ENCODE peak calls at places on chromosomes 11 and 22, in five cellular contexts. One of them, this sample, is unnamed.

GRCh38 chr11:20337526-20338154 is 25.9 kb upstream of the HTATIP2 start:
- DNase-seq in osteoblast: peak; percentile 73
- DNase-seq in stomach: no peak
- DNase-seq in tibial artery: no peak
- DNase-seq in GM12865: peak; percentile 36
- DNase-seq in this sample: peak; percentile 11

GRCh38 chr11:74206746-74207145 is 35.7 kb downstream of the PPME1 start:
- DNase-seq in stomach: no peak
- DNase-seq in osteoblast: no peak
- DNase-seq in tibial artery: no peak
- DNase-seq in GM12865: no peak
- DNase-seq in this sample: no peak

GRCh38 chr11:214083-214482 is 6.6 kb downstream of the RIC8A start:
- DNase-seq in stomach: peak; percentile 16
- DNase-seq in osteoblast: no peak
- DNase-seq in tibial artery: no peak
- DNase-seq in GM12865: no peak
- DNase-seq in this sample: no peak

GRCh38 chr22:35308480-35308945 is 8.8 kb downstream of the TOM1 start:
- DNase-seq in tibial artery: no peak
- DNase-seq in osteoblast: peak; percentile 67
- DNase-seq in stomach: no peak
- DNase-seq in GM12865: peak; percentile 91
- DNase-seq in this sample: no peak

GRCh38 chr22:17475318-17476212 is 87.7 kb upstream of the SLC25A18 start:
- DNase-seq in tibial artery: no peak
- DNase-seq in osteoblast: no peak
- DNase-seq in GM12865: no peak
- DNase-seq in stomach: no peak
- DNase-seq in this sample: no peak

GRCh38 chr22:35467788-35468187 is 67.8 kb downstream of the MCM5 start:
- DNase-seq in osteoblast: peak; percentile 78
- DNase-seq in GM12865: no peak
- DNase-seq in tibial artery: peak; percentile 74
- DNase-seq in stomach: peak; percentile 85
- DNase-seq in this sample: peak; percentile 55

GRCh38 chr11:28346209-28346608 is 238.0 kb downstream of the METTL15 start:
- DNase-seq in GM12865: no peak
- DNase-seq in osteoblast: no peak
- DNase-seq in stomach: no peak
- DNase-seq in tibial artery: no peak
- DNase-seq in this sample: no peak

GRCh38 chr22:39721456-39722325 is 151.1 kb downstream of the CACNA1I start:
- DNase-seq in osteoblast: peak; percentile 74
- DNase-seq in GM12865: no peak
- DNase-seq in tibial artery: no peak
- DNase-seq in stomach: peak; percentile 17
- DNase-seq in this sample: no peak

GRCh38 chr11:44939673-44940072 is 11.0 kb downstream of the TP53I11 start:
- DNase-seq in osteoblast: peak; percentile 89
- DNase-seq in GM12865: no peak
- DNase-seq in stomach: no peak
- DNase-seq in tibial artery: peak; percentile 41
- DNase-seq in this sample: peak; percentile 26

DNA sequence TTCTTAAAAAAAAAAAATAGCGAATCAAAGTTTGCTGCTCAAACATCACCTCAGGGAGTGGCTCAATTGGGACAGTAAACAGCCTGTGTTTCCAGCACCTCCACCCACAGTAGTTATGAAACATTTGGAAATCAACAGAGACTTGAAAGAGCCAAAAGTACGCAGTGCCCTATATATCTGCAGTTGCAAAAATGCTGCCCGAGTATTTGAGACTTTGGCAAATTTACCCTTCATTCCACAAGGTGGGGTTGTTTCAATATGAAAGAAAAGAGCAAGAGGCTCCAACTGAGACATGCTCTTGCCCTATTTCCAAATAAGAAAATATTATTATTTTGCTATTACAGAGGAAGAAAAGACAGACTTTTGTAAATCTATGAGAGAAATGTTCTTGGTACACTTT is 851.1 kb upstream of the RAG2 start:
- DNase-seq in stomach: no peak
- DNase-seq in GM12865: peak; percentile 28
- DNase-seq in osteoblast: no peak
- DNase-seq in tibial artery: no peak
- DNase-seq in this sample: no peak
- TF ChIP-seq CTCF in stomach: no peak
- TF ChIP-seq CTCF in GM12865: peak; percentile 29
- TF ChIP-seq CTCF in osteoblast: peak; percentile 42
- TF ChIP-seq CTCF in tibial artery: no peak
- TF ChIP-seq CTCF in this sample: peak; percentile 23

GRCh38 chr11:85182437-85183109 is 444.6 kb downstream of the DLG2 start:
- DNase-seq in osteoblast: no peak
- DNase-seq in stomach: no peak
- DNase-seq in GM12865: peak; percentile 44
- DNase-seq in tibial artery: no peak
- DNase-seq in this sample: no peak

DNA sequence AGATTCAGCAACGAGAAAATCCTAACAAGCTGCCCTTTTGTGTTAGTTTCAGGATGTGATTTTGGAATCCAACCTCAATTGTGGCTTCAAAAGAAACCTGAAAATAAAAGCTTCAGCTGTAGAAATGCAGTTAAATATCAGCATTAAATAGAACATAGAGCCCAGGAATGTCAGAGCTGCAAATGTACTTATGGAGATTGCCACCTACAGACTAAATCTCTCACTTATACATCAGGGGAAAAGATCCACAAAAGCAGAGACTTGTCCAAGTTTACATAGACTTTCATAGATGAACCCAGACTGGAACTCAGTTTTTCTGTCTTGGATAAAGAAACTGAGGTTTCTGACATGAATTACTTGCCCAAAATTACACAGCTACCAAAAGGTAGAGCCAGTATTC is 446.6 kb downstream of the DLG2 start:
- DNase-seq in GM12865: no peak
- DNase-seq in stomach: no peak
- DNase-seq in tibial artery: no peak
- DNase-seq in osteoblast: no peak
- DNase-seq in this sample: no peak
- TF ChIP-seq CTCF in GM12865: no peak
- TF ChIP-seq CTCF in stomach: no peak
- TF ChIP-seq CTCF in tibial artery: no peak
- TF ChIP-seq CTCF in osteoblast: no peak
- TF ChIP-seq CTCF in this sample: no peak

GRCh38 chr11:58068640-58069039 is 37.9 kb downstream of the OR6Q1 start:
- DNase-seq in GM12865: no peak
- DNase-seq in osteoblast: no peak
- DNase-seq in tibial artery: no peak
- DNase-seq in stomach: no peak
- DNase-seq in this sample: no peak
- TF ChIP-seq CTCF in GM12865: no peak
- TF ChIP-seq CTCF in osteoblast: no peak
- TF ChIP-seq CTCF in tibial artery: no peak
- TF ChIP-seq CTCF in stomach: no peak
- TF ChIP-seq CTCF in this sample: no peak

DNA sequence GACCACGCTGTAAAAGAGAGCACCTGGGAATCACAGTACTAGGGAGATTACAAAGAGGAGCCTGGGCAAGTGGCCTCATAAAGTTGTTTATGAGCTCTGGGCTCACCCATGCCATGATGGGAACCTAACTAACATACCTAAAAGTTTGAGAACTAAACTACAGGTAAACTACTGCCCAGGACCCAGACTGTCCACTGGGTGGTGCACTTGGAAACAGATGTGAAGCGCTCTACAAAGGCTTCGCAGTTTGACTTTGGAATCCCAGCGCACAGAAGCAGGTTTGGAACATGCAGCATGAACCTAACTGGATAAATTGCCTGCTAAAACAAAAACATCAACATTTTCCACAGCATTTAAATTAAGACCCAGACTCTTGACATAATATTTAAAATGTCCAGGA is 418.6 kb downstream of the FAM181B start:
- DNase-seq in osteoblast: no peak
- DNase-seq in GM12865: peak; percentile 42
- DNase-seq in tibial artery: no peak
- DNase-seq in stomach: no peak
- DNase-seq in this sample: peak; percentile 12
- TF ChIP-seq CTCF in osteoblast: no peak
- TF ChIP-seq CTCF in GM12865: peak; percentile 58
- TF ChIP-seq CTCF in tibial artery: no peak
- TF ChIP-seq CTCF in stomach: no peak
- TF ChIP-seq CTCF in this sample: no peak

GRCh38 chr11:65554842-65555395 is 3.2 kb downstream of the LTBP3 start:
- DNase-seq in tibial artery: no peak
- DNase-seq in osteoblast: no peak
- DNase-seq in GM12865: no peak
- DNase-seq in stomach: no peak
- DNase-seq in this sample: no peak

GRCh38 chr11:65553301-65554001 is 4.7 kb downstream of the LTBP3 start:
- DNase-seq in osteoblast: no peak
- DNase-seq in GM12865: peak; percentile 50
- DNase-seq in stomach: no peak
- DNase-seq in tibial artery: no peak
- DNase-seq in this sample: no peak

GRCh38 chr11:65551572-65552398 is 6.4 kb downstream of the LTBP3 start:
- DNase-seq in tibial artery: no peak
- DNase-seq in osteoblast: peak; percentile 88
- DNase-seq in GM12865: peak; percentile 84
- DNase-seq in stomach: peak; percentile 81
- DNase-seq in this sample: no peak

GRCh38 chr11:65554057-65554818 is 3.9 kb downstream of the LTBP3 start:
- DNase-seq in osteoblast: no peak
- DNase-seq in stomach: no peak
- DNase-seq in GM12865: no peak
- DNase-seq in tibial artery: no peak
- DNase-seq in this sample: no peak

DNA sequence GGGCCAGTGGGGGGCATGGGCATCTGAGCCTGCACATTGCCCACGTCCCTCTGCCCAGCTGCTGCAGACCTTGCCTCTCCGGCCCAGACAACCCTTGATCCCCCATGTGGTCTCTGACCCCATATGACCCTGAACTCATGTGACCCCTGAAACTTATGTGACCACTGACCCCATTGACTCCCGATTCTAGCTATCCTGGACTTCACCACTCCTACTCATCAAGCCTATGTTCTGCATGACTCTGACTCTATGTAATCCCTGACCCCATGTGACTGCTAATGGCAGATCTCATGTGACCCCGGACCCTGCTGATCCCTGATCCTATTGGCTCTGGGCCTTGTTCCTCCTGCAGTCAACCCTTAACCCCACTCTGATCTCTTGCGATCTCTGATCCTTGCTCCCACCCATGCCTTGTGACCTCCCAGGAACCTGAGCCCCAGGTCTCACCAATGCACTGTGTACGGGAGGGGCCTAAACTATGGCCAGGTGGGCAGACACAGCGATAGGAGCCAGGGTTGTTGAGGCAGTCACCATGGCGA is 5.7 kb downstream of the LTBP3 start:
- DNase-seq in stomach: no peak
- DNase-seq in tibial artery: no peak
- DNase-seq in osteoblast: no peak
- DNase-seq in GM12865: no peak
- DNase-seq in this sample: no peak
- TF ChIP-seq CTCF in stomach: no peak
- TF ChIP-seq CTCF in tibial artery: no peak
- TF ChIP-seq CTCF in osteoblast: no peak
- TF ChIP-seq CTCF in GM12865: no peak
- TF ChIP-seq CTCF in this sample: no peak

DNA sequence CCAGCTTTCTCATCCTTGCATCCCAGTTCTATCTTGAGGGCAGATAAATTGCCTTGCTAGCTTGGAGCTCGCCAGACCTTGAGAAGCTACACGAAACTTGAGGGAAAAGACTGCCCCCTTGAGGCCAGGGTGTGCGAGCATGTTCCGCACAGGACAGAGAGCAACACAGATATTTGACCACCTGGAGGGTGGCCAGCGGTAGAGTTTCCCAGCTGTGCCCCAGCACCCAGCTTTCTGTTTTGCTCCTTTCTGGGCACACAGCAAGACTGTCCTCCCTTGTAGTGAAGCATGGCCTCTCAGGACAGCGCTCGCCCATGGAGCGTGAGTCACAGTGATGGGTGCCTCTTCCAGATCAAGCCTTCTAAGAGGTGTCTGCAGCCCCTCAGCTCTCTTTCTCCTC is 23.5 kb downstream of the SPATA19 start:
- DNase-seq in tibial artery: no peak
- DNase-seq in osteoblast: no peak
- DNase-seq in stomach: peak; percentile 65
- DNase-seq in GM12865: peak; percentile 63
- DNase-seq in this sample: no peak
- TF ChIP-seq CTCF in tibial artery: no peak
- TF ChIP-seq CTCF in osteoblast: no peak
- TF ChIP-seq CTCF in stomach: no peak
- TF ChIP-seq CTCF in GM12865: peak; percentile 70
- TF ChIP-seq CTCF in this sample: peak; percentile 42

GRCh38 chr11:60482361-60482760 is 10.2 kb upstream of the MS4A12 start:
- DNase-seq in osteoblast: no peak
- DNase-seq in GM12865: peak; percentile 65
- DNase-seq in stomach: no peak
- DNase-seq in tibial artery: no peak
- DNase-seq in this sample: no peak

DNA sequence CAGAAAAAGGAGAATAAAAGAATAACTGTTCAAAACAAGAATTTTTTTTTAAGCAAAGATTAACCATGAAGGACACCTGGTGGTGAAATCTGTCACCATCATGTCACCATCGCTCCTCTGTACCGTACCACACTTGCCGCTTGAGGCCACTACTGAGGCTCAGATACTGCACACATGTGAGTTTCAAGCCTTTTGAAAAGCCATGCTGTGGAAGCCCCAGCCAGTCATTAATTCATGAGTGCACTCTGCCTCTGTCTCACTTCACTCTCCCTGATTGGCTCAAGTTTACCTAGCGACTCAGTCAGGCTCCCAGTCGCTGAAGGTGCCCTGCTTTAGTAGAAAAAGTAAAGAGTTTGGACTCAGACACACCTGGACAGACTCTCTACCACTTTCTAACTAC is 6.6 kb upstream of the MS4A12 start:
- DNase-seq in tibial artery: no peak
- DNase-seq in GM12865: peak; percentile 94
- DNase-seq in stomach: peak; percentile 29
- DNase-seq in osteoblast: no peak
- DNase-seq in this sample: peak; percentile 8
- TF ChIP-seq CTCF in tibial artery: no peak
- TF ChIP-seq CTCF in GM12865: peak; percentile 93
- TF ChIP-seq CTCF in stomach: no peak
- TF ChIP-seq CTCF in osteoblast: no peak
- TF ChIP-seq CTCF in this sample: peak; percentile 47

GRCh38 chr11:1656670-1657069 is 27.1 kb downstream of the KRTAP5-5 start:
- DNase-seq in GM12865: no peak
- DNase-seq in osteoblast: peak; percentile 71
- DNase-seq in tibial artery: no peak
- DNase-seq in stomach: no peak
- DNase-seq in this sample: no peak

GRCh38 chr11:1654388-1655167 is 25.0 kb downstream of the KRTAP5-5 start:
- DNase-seq in tibial artery: no peak
- DNase-seq in osteoblast: peak; percentile 82
- DNase-seq in stomach: no peak
- DNase-seq in GM12865: no peak
- DNase-seq in this sample: no peak

GRCh38 chr11:1653541-1654387 is 24.2 kb downstream of the KRTAP5-5 start:
- DNase-seq in GM12865: no peak
- DNase-seq in stomach: no peak
- DNase-seq in osteoblast: peak; percentile 43
- DNase-seq in tibial artery: peak; percentile 6
- DNase-seq in this sample: no peak

GRCh38 chr11:1656061-1656441 is 26.5 kb downstream of the KRTAP5-5 start:
- DNase-seq in stomach: peak; percentile 14
- DNase-seq in osteoblast: peak; percentile 62
- DNase-seq in tibial artery: no peak
- DNase-seq in GM12865: no peak
- DNase-seq in this sample: no peak

GRCh38 chr11:1655168-1656060 is 25.8 kb downstream of the KRTAP5-5 start:
- DNase-seq in stomach: no peak
- DNase-seq in tibial artery: peak; percentile 5
- DNase-seq in osteoblast: peak; percentile 73
- DNase-seq in GM12865: no peak
- DNase-seq in this sample: no peak
- TF ChIP-seq CTCF in stomach: no peak
- TF ChIP-seq CTCF in tibial artery: no peak
- TF ChIP-seq CTCF in osteoblast: no peak
- TF ChIP-seq CTCF in GM12865: no peak
- TF ChIP-seq CTCF in this sample: no peak

This sample was measured in tibial nerve.